ENCODE peak calls at places on chromosome 11, in eight cellular contexts. P, M, T, N, E, S, D and G are unnamed samples.

GRCh38 chr11:38274031-38274430 is 1676.0 kb upstream of the RAG2 start:
- DNase-seq in E (no peak), S (no peak), N (no peak), P (no peak), D (no peak), T (no peak), M (no peak), G (no peak)

GRCh38 chr11:130439160-130439519 is 9.3 kb upstream of the ADAMTS15 start:
- DNase-seq in S (no peak), D (no peak), T (no peak), N (no peak), P (no peak), M (no peak), E (no peak), G (no peak)

GRCh38 chr11:65242389-65242788 is 19.4 kb upstream of the POLA2 start:
- DNase-seq in N (no peak), T (no peak), S (no peak), M (no peak), E (no peak), P (no peak), D (no peak), G (no peak)

GRCh38 chr11:859394-860131 is 16.9 kb downstream of the TSPAN4 start:
- DNase-seq in P (no peak), T (peak; percentile 26), E (peak; percentile 90), N (peak; percentile 74), S (peak; percentile 84), D (peak; percentile 61), M (peak; percentile 68), G (no peak)

GRCh38 chr11:118263694-118264567 is at the start of gene MPZL2:
- DNase-seq in D (peak; percentile 90), M (peak; percentile 15), S (peak; percentile 85), P (no peak), N (no peak), T (peak; percentile 95), E (no peak), G (no peak)

GRCh38 chr11:104120493-104121200 is 43.3 kb downstream of the PDGFD start:
- DNase-seq in P (no peak), M (no peak), D (no peak), E (no peak), T (no peak), N (no peak), S (no peak), G (no peak)

GRCh38 chr11:1847941-1848639 is 4.8 kb upstream of the LSP1 start:
- DNase-seq in E (no peak), D (no peak), N (no peak), P (no peak), S (no peak), M (no peak), T (no peak), G (no peak)

GRCh38 chr11:94751806-94752205 is 16.4 kb upstream of the AMOTL1 start:
- DNase-seq in N (no peak), D (no peak), E (no peak), T (peak; percentile 63), M (no peak), S (no peak), P (no peak), G (no peak)

GRCh38 chr11:34468209-34468841 is 29.6 kb downstream of the CAT start:
- DNase-seq in N (no peak), S (peak; percentile 33), M (no peak), E (peak; percentile 46), P (no peak), D (peak; percentile 13), T (peak; percentile 81), G (no peak)

GRCh38 chr11:131880279-131880678 is 509.9 kb downstream of the NTM start:
- DNase-seq in T (no peak), P (no peak), E (no peak), S (no peak), N (no peak), M (no peak), D (no peak), G (no peak)

GRCh38 chr11:119285431-119285830 is 31.5 kb downstream of the MCAM start:
- DNase-seq in T (no peak), E (no peak), S (no peak), M (no peak), D (no peak), P (no peak), N (no peak), G (no peak)

GRCh38 chr11:119282495-119282894 is 34.4 kb downstream of the MCAM start:
- DNase-seq in P (no peak), T (no peak), E (no peak), M (no peak), D (no peak), S (no peak), N (no peak), G (no peak)

GRCh38 chr11:119288219-119288618 is 28.7 kb downstream of the MCAM start:
- DNase-seq in N (no peak), E (no peak), S (no peak), M (no peak), D (no peak), T (no peak), P (no peak), G (no peak)

GRCh38 chr11:119284344-119285157 is 32.4 kb downstream of the MCAM start:
- DNase-seq in E (peak; percentile 51), P (no peak), M (no peak), T (peak; percentile 73), S (no peak), N (no peak), D (no peak), G (no peak)
- TF ChIP-seq CTCF in E (peak; percentile 46), P (peak; percentile 50), M (peak; percentile 52), T (peak; percentile 83), S (peak; percentile 30), N (peak; percentile 30), D (no peak), G (no peak)

GRCh38 chr11:77994434-77995362 is at the start of gene INTS4:
- DNase-seq in T (peak; percentile 100), D (peak; percentile 99), E (peak; percentile 100), N (peak; percentile 99), P (peak; percentile 99), M (peak; percentile 99), S (peak; percentile 99), G (peak; percentile 92)

GRCh38 chr11:77999446-77999845 is 5.0 kb upstream of the INTS4 start:
- DNase-seq in T (no peak), P (no peak), M (no peak), S (no peak), N (no peak), E (no peak), D (no peak), G (no peak)

GRCh38 chr11:78000193-78000592 is 5.7 kb upstream of the INTS4 start:
- DNase-seq in S (peak; percentile 46), E (peak; percentile 77), D (peak; percentile 30), M (no peak), T (peak; percentile 82), P (peak; percentile 28), N (no peak), G (no peak)
- TF ChIP-seq CTCF in S (peak; percentile 52), E (peak; percentile 75), D (no peak), M (peak; percentile 50), T (peak; percentile 89), P (peak; percentile 76), N (peak; percentile 66), G (peak; percentile 53)

DNA sequence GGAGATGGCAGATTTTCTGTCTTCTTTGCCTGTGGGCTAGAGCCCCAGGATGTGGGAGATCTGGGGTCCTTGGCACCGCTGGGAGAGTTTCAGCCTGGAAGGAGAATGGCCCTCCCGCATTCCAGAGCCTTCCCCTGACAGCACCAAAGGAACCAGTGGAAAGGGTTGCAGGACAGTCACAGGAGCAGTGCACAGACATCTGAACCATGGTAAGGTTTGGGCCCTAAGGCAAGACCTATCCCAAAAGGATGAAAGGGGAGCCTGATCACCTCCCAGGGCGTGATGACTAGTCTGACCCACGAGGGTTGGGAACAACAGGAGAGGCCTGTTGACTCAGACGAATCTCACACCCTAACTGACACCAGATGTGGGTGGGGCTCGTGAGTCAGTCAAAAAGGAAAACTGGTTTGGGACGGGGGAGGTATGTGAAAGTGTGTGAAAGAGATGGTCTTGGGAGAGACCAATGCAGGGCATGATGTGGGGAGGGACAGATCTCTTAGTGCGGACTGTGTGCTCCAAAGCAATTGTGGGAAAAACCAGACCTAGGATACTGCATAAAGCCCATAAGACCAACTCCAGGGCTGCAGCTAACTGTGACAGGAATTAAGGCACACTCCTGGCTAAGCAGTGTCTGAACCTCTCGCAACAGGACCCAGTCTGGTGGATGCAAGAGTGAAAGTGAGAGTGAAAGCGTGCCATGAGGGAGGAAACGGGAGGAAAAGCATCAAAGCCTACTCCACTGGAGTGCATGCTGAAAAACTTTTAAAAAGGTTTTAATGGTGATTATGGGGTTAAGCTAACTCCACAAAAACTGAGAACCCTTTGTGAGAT is 39.1 kb upstream of the GLYAT start:
- DNase-seq in M (no peak), D (no peak), T (peak; percentile 99), P (no peak), S (no peak), E (peak; percentile 91), N (no peak), G (no peak)
- TF ChIP-seq CTCF in M (no peak), D (no peak), T (no peak), P (no peak), S (no peak), E (no peak), N (no peak), G (no peak)

DNA sequence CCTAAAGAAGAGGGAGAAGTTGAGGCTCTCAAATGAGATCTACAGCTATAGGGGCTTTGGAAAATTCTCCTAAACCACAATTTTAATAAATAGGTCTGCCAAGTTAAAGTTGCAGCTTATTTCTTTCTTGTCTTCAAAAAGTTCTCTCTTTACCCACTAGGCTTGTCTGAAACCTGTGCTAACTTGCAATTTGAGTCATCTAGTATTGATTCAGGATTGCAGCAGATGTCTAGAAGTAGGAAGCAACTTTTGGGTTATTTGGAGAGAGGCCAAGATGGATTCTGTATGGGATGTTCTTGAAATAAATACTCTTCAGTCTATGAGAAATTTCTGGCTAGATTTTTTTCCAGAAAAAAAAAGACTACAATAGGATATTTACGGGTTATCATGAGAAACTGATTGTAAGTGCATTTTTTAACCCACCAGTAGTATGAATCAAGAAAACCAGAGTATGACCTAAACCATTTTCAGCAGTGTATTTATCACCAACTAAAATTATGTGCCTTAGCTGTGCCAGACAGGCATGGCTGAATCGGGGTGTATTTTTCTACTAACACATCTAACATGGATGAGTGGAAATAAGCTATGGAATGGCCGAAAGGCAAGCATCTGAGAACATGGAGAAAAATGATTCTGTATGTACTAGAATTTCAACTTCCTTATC is 4.9 kb upstream of the RAB38 start:
- DNase-seq in D (peak; percentile 50), T (peak; percentile 78), E (peak; percentile 59), P (no peak), S (no peak), M (no peak), N (no peak), G (no peak)
- TF ChIP-seq CTCF in D (no peak), T (peak; percentile 25), E (no peak), P (no peak), S (no peak), M (no peak), N (no peak), G (no peak)